ENCODE peak calls at places on chromosomes 11 and 22, in eight cellular contexts. O is HL-60, X is ovary, I is body of pancreas, E is thoracic aorta, H is SK-N-SH, Q is neural progenitor cell, N is tibial nerve. Z is an unnamed sample.

GRCh38 chr22:29842172-29842571 is 4.1 kb upstream of the ASCC2 start:
- DNase-seq in O (no peak), X (no peak), I (no peak), E (no peak), H (no peak), Q (no peak), N (no peak), Z (no peak)

GRCh38 chr11:35077709-35078695 is 61.0 kb upstream of the CD44 start:
- DNase-seq in O (no peak), X (no peak), I (no peak), E (no peak), H (no peak), Q (no peak), N (no peak), Z (peak)

GRCh38 chr22:19679476-19680099 is 34.7 kb upstream of the SEPTIN5 start:
- DNase-seq in O (no peak), X (peak), I (peak), E (no peak), H (peak), Q (peak), N (no peak), Z (peak)

GRCh38 chr22:38148252-38148651 is 33.4 kb downstream of the PLA2G6 start:
- DNase-seq in O (no peak), X (no peak), I (no peak), E (no peak), H (no peak), Q (no peak), N (no peak), Z (no peak)

GRCh38 chr22:25992331-25992730 is 176.9 kb upstream of the SEZ6L start:
- DNase-seq in O (no peak), X (no peak), I (no peak), E (no peak), H (no peak), Q (no peak), N (no peak), Z (no peak)

GRCh38 chr11:119284344-119285157 is 32.4 kb downstream of the MCAM start:
- DNase-seq in O (no peak), X (no peak), I (no peak), E (no peak), H (peak), Q (peak), N (no peak), Z (no peak)

GRCh38 chr22:44915441-44915840 is 94.4 kb downstream of the PHF21B start:
- DNase-seq in O (no peak), X (no peak), I (no peak), E (no peak), H (no peak), Q (no peak), N (no peak), Z (no peak)

GRCh38 chr22:32802291-32802826 is 854 bp downstream of the TIMP3 start:
- DNase-seq in O (no peak), X (no peak), I (no peak), E (no peak), H (no peak), Q (no peak), N (no peak), Z (no peak)

GRCh38 chr22:36763576-36763975 is 12.3 kb downstream of the IFT27 start:
- DNase-seq in O (no peak), X (no peak), I (peak), E (no peak), H (no peak), Q (no peak), N (no peak), Z (no peak)

GRCh38 chr22:38267086-38267485 is 5.7 kb downstream of the TMEM184B start:
- DNase-seq in O (no peak), X (peak), I (no peak), E (no peak), H (no peak), Q (no peak), N (no peak), Z (peak)

GRCh38 chr22:21446827-21447690 is 20.1 kb upstream of the TMEM191C start:
- DNase-seq in O (no peak), X (no peak), I (peak), E (no peak), H (no peak), Q (no peak), N (peak), Z (no peak)

GRCh38 chr22:42269407-42270177 is 861 bp downstream of the TCF20 start:
- DNase-seq in O (peak), X (peak), I (peak), E (no peak), H (peak), Q (peak), N (no peak), Z (peak)

GRCh38 chr11:92413757-92414513 is 189.3 kb downstream of the FAT3 start:
- DNase-seq in O (no peak), X (no peak), I (no peak), E (no peak), H (no peak), Q (no peak), N (no peak), Z (no peak)

DNA sequence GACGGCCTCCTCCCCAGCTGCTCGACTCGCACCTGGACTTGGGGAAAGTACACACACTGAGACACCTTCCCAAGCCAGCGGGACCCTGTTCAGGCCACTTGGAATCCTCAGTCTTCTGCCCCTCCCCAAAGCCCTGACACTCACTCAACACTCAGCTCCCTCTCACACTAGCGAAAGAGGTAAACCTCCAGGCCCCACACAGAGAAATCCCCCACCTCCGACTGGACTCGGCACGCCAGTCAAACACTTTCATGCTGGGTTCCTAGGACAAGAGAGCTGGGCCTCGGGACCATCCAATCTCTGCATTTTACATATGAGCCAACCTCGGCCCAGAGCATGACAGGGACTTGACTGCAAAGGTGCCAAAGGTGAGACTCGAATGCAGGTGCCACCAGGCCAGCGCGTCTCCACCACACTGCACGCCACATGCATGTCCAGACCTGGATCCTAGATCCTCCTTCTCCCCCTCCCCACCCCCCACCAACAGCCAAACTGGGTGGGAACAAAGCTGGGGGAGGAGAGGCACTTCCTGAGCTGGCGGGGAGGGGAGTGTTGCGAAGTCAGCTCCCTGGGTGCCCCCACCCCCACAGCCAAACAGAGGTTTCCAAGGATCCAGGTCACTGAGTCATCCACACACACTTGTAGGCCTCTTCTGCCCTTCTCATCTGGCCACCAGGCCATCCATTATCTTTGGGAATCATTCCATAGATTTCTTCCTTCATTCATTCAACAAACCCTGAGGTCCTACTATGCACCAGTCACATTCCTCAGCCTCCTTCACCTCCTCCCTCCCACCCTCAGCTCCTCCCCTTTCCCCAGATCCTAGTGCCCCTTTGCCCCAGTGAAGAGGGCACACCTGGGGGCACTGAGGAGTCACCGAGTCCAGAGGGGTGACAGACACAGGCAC is 10.7 kb upstream of the CD5 start:
- DNase-seq in O (peak), X (no peak), I (no peak), E (no peak), H (no peak), Q (no peak), N (no peak), Z (no peak)
- H3K4me3 ChIP-seq in O (no peak), X (no peak), I (no peak), E (no peak), H (no peak), Q (no peak), N (no peak), Z (peak)

GRCh38 chr11:5624489-5625278 is at the start of gene TRIM34:
- DNase-seq in O (peak), X (peak), I (peak), E (no peak), H (no peak), Q (peak), N (peak), Z (peak)
- H3K27ac ChIP-seq in O (peak), X (peak), I (peak), E (peak), H (peak), Q (no peak), N (peak), Z (peak)

GRCh38 chr11:65558785-65559509 is 788 bp upstream of the LTBP3 start:
- DNase-seq in O (no peak), X (peak), I (peak), E (peak), H (peak), Q (no peak), N (no peak), Z (no peak)

GRCh38 chr11:65559535-65559934 is 1.4 kb upstream of the LTBP3 start:
- DNase-seq in O (no peak), X (no peak), I (no peak), E (no peak), H (no peak), Q (no peak), N (no peak), Z (no peak)

GRCh38 chr11:65562020-65562419 is 3.9 kb upstream of the LTBP3 start:
- DNase-seq in O (no peak), X (no peak), I (no peak), E (no peak), H (no peak), Q (no peak), N (no peak), Z (no peak)

GRCh38 chr11:65559951-65560537 is 1.9 kb upstream of the LTBP3 start:
- DNase-seq in O (no peak), X (no peak), I (peak), E (peak), H (no peak), Q (no peak), N (no peak), Z (no peak)

GRCh38 chr11:65560555-65561418 is 2.6 kb upstream of the LTBP3 start:
- DNase-seq in O (no peak), X (peak), I (peak), E (peak), H (peak), Q (peak), N (no peak), Z (no peak)
- H3K4me3 ChIP-seq in O (no peak), X (no peak), I (no peak), E (peak), H (no peak), Q (peak), N (no peak), Z (no peak)

DNA sequence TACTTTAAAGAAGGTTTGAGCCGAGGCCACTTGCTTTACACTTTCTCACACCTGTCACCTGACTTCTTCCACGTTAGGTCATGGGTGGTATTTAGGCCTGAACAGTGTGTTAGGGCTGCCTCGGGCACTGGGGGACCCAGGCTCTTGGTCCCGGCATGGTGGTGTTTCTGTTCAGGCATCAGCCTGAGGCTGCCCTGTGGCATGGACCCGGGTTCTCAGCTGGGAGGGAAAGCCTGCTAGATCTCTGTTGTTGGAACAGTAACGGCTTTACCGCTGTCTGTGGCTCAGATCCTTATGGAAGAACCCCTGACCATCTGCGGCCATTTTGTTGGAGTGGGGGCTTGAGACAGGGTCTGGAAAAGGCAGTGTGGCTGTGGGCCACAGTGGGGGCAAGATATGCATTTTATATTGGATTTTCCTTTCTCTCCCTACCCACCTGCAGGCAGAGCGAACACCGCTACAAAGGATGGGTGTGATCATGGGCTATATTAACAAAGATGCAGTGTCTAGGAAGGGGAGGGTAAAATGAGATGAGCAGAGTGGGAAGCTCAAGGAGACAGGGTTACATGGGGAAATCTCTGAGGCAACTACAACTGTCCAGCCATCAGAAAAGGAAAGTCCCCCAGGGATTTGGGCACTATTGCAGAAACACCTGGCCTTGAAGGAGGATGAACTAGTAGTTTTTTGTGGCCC is 1.6 kb upstream of the KCNJ11 start:
- DNase-seq in O (no peak), X (no peak), I (no peak), E (no peak), H (peak), Q (no peak), N (no peak), Z (no peak)
- H3K27ac ChIP-seq in O (no peak), X (no peak), I (peak), E (no peak), H (no peak), Q (no peak), N (no peak), Z (no peak)